ENCODE peak calls at places on chromosomes 3 and 15, in ten cellular contexts. X, U, B, S, K, L, N, O, M and Z are unnamed samples.

GRCh38 chr15:60932051-60932915 is 296.8 kb downstream of the RORA start:
- ATAC-seq in X (peak; percentile 66), S (no peak), M (no peak), O (peak; percentile 91), L (peak; percentile 69), U (no peak), N (peak; percentile 76), B (peak; percentile 81), K (no peak), Z (no peak)

GRCh38 chr15:44798815-44799214 is 62.5 kb downstream of the TRIM69 start:
- ATAC-seq in S (peak; percentile 88), M (no peak), X (peak; percentile 83), N (no peak), K (no peak), U (peak; percentile 57), O (peak; percentile 82), L (no peak), B (no peak), Z (no peak)

GRCh38 chr3:71008350-71008923 is 575.1 kb downstream of the FOXP1 start:
- ATAC-seq in M (no peak), N (peak; percentile 83), S (peak; percentile 32), X (no peak), O (no peak), B (no peak), L (no peak), K (no peak), U (peak; percentile 14), Z (no peak)

GRCh38 chr15:85831415-85832113 is 36.8 kb upstream of the KLHL25 start:
- ATAC-seq in O (peak; percentile 99), M (peak; percentile 89), X (peak; percentile 67), B (peak; percentile 44), L (peak; percentile 77), K (peak; percentile 82), N (peak; percentile 80), U (peak; percentile 87), S (peak; percentile 95), Z (peak; percentile 85)

GRCh38 chr15:86316699-86317378 is 237.2 kb downstream of the AGBL1 start:
- ATAC-seq in X (no peak), K (no peak), M (no peak), B (no peak), S (no peak), O (no peak), L (no peak), U (no peak), N (no peak), Z (no peak)

GRCh38 chr3:161354554-161354953 is 16.8 kb downstream of the SPTSSB start:
- ATAC-seq in M (no peak), N (no peak), S (no peak), U (no peak), B (no peak), L (no peak), K (no peak), O (no peak), X (no peak), Z (no peak)

GRCh38 chr3:150114873-150115570 is 144.3 kb upstream of the PFN2 start:
- ATAC-seq in K (no peak), U (no peak), B (no peak), L (no peak), N (no peak), S (no peak), X (peak; percentile 95), O (no peak), M (no peak), Z (no peak)

GRCh38 chr3:193826126-193826795 is 233.3 kb downstream of the OPA1 start:
- ATAC-seq in K (no peak), S (peak; percentile 74), X (no peak), N (peak; percentile 52), U (peak; percentile 67), B (no peak), M (peak; percentile 9), L (peak; percentile 53), O (no peak), Z (peak; percentile 31)

GRCh38 chr3:46368569-46368968 is 2.2 kb upstream of the CCR5 start:
- ATAC-seq in O (peak; percentile 82), U (peak; percentile 88), S (peak; percentile 96), L (peak; percentile 91), K (peak; percentile 86), M (peak; percentile 74), N (no peak), B (peak; percentile 90), X (peak; percentile 89), Z (peak; percentile 78)

GRCh38 chr15:62606376-62607164 is 436.0 kb upstream of the TPM1 start:
- ATAC-seq in U (no peak), O (peak; percentile 87), M (no peak), L (no peak), S (no peak), X (no peak), B (no peak), K (peak; percentile 27), N (no peak), Z (peak; percentile 43)

GRCh38 chr3:170486398-170486797 is 67.7 kb downstream of the CLDN11 start:
- ATAC-seq in N (no peak), S (no peak), O (no peak), K (no peak), M (no peak), L (no peak), B (no peak), X (no peak), U (no peak), Z (no peak)

GRCh38 chr15:29410342-29410741 is 140.7 kb upstream of the NSMCE3 start:
- ATAC-seq in N (no peak), X (no peak), L (no peak), K (no peak), M (no peak), S (no peak), O (no peak), U (no peak), B (no peak), Z (no peak)

GRCh38 chr3:126704494-126705214 is 614 bp downstream of the CHCHD6 start:
- ATAC-seq in B (no peak), O (peak; percentile 29), K (no peak), N (peak; percentile 29), M (no peak), S (peak; percentile 32), L (no peak), U (peak; percentile 45), X (peak; percentile 38), Z (no peak)

GRCh38 chr3:190534986-190535385 is 21.1 kb downstream of the IL1RAP start:
- ATAC-seq in B (no peak), X (no peak), U (no peak), N (no peak), S (peak; percentile 94), M (no peak), O (no peak), K (no peak), L (no peak), Z (no peak)

GRCh38 chr3:197201840-197202452 is 96.5 kb downstream of the DLG1 start:
- ATAC-seq in N (no peak), X (no peak), M (no peak), B (no peak), U (no peak), L (no peak), O (no peak), S (no peak), K (no peak), Z (no peak)

GRCh38 chr3:128787256-128788253 is 61.6 kb downstream of the RAB7A start:
- ATAC-seq in M (no peak), O (peak; percentile 87), B (peak; percentile 63), S (peak; percentile 81), L (peak; percentile 38), X (peak; percentile 87), K (no peak), U (peak; percentile 62), N (peak; percentile 27), Z (no peak)

GRCh38 chr3:106825962-106826605 is 551.2 kb upstream of the CCDC54 start:
- ATAC-seq in M (peak; percentile 62), S (no peak), B (no peak), O (no peak), L (peak; percentile 51), U (no peak), X (no peak), K (peak; percentile 73), N (peak; percentile 65), Z (peak; percentile 57)

GRCh38 chr3:46214751-46215352 is 6.7 kb upstream of the CCR1 start:
- ATAC-seq in L (peak; percentile 94), X (peak; percentile 85), M (no peak), S (peak; percentile 54), O (peak; percentile 76), B (peak; percentile 27), N (no peak), K (no peak), U (no peak), Z (no peak)

GRCh38 chr3:125000661-125001060 is 55.1 kb downstream of the HEG1 start:
- ATAC-seq in K (no peak), S (no peak), L (no peak), X (no peak), B (no peak), O (no peak), U (no peak), M (no peak), N (no peak), Z (no peak)
- H3K36me3 ChIP-seq in K (peaks cover 99% of the 10 kb centered on the region), S (peaks cover 51% of the 10 kb centered on the region), L (peaks cover 90% of the 10 kb centered on the region), X (peaks cover 10% of the 10 kb centered on the region), B (peaks cover 64% of the 10 kb centered on the region), O (no peaks in the 10 kb centered on the region), U (no peaks in the 10 kb centered on the region), M (no peaks in the 10 kb centered on the region), N (no peaks in the 10 kb centered on the region), Z (no peaks in the 10 kb centered on the region)

GRCh38 chr15:34084086-34084485 is 17.6 kb downstream of the EMC7 start:
- ATAC-seq in B (no peak), S (no peak), M (no peak), X (no peak), K (no peak), U (peak; percentile 82), N (peak; percentile 75), O (no peak), L (no peak), Z (peak; percentile 67)
- H3K36me3 ChIP-seq in B (peaks cover 43% of the 10 kb centered on the region), S (peaks cover 34% of the 10 kb centered on the region), M (no peaks in the 10 kb centered on the region), X (peaks cover 6% of the 10 kb centered on the region), K (peaks cover 62% of the 10 kb centered on the region), U (no peaks in the 10 kb centered on the region), N (no peaks in the 10 kb centered on the region), O (peaks cover 8% of the 10 kb centered on the region), L (peaks cover 67% of the 10 kb centered on the region), Z (peaks cover 69% of the 10 kb centered on the region)

DNA sequence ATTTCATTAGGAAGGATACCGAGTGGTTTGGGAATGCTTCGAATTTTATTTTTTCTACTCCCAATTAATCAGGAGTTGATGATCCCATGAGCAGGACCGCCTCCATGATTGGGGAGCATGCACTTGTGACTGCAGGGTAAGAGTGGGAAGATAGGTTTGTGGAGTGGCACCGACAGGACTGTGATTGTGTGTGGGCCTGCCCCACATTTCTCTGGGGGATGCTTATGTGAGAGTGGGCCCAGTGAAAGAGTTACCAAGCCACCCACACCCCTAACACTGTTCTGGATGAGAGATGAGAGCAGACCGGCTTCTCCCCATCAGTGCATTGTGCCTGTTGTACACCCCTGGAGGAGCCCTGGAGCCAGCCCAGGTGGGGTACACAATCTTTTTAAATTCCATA is 76.7 kb downstream of the LHFPL4 start:
- ATAC-seq in B (no peak), S (peak; percentile 16), L (no peak), X (no peak), O (no peak), K (no peak), M (no peak), U (no peak), N (no peak), Z (no peak)
- H3K36me3 ChIP-seq in B (peaks cover 86% of the 10 kb centered on the region), S (peaks cover 87% of the 10 kb centered on the region), L (peaks cover 97% of the 10 kb centered on the region), X (peaks cover 28% of the 10 kb centered on the region), O (peaks cover 75% of the 10 kb centered on the region), K (peaks cover 99% of the 10 kb centered on the region), M (peaks cover 7% of the 10 kb centered on the region), U (peaks cover 17% of the 10 kb centered on the region), N (peaks cover 7% of the 10 kb centered on the region), Z (peaks cover 99% of the 10 kb centered on the region)

DNA sequence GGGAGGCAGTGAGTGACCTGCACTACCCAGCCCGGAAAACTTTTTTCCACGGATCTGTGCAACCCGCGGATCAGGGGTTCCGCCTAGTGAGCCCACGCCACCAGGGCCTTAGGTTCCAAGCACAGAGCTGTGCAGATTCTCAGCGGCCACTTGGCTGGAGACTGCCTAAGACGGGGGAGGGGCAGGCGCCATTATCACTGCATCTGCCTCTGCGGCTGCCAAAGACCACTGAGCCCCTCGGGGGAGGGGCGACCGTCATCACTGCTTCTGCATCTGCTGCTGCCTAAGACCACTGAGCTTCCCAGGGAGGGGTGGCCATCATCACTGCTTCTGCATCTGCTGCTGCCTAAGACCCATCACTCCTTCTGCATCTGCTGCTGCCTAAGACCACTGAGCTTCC is 460.2 kb downstream of the OCA2 start:
- ATAC-seq in X (no peak), K (no peak), L (peak; percentile 21), U (no peak), M (no peak), S (no peak), B (no peak), O (no peak), N (no peak), Z (no peak)
- H3K36me3 ChIP-seq in X (no peaks in the 10 kb centered on the region), K (no peaks in the 10 kb centered on the region), L (no peaks in the 10 kb centered on the region), U (no peaks in the 10 kb centered on the region), M (no peaks in the 10 kb centered on the region), S (no peaks in the 10 kb centered on the region), B (no peaks in the 10 kb centered on the region), O (no peaks in the 10 kb centered on the region), N (no peaks in the 10 kb centered on the region), Z (no peaks in the 10 kb centered on the region)